ENCODE peak calls at places on chromosomes 16 and 17, in four cellular contexts. O is WTC11, I is K562, T is HepG2. M is an unnamed sample.
A peak's percentile ranks its signal among the peaks of the same experiment; 100 is the strongest.

GRCh38 chr16:80580109-80580832 is 39.5 kb downstream of the DYNLRB2 start:
- DNase-seq in I (no peak), O (no peak), T (no peak), M (no peak)

GRCh38 chr16:47705268-47705667 is 244.1 kb downstream of the PHKB start:
- DNase-seq in T (no peak), O (no peak), I (no peak), M (no peak)

GRCh38 chr16:83517398-83517797 is 290.4 kb upstream of the HSBP1 start:
- DNase-seq in O (no peak), T (no peak), I (no peak), M (no peak)

GRCh38 chr17:75813081-75814020 is 28.7 kb downstream of the UNK start:
- DNase-seq in I (no peak), T (no peak), O (no peak), M (no peak)

GRCh38 chr16:2692948-2693651 is 10.8 kb downstream of the KCTD5 start:
- DNase-seq in T (no peak), I (peak; percentile 25), O (peak; percentile 60), M (no peak)

GRCh38 chr17:12667299-12667958 is 1.7 kb downstream of the MYOCD start:
- DNase-seq in I (peak; percentile 34), O (peak; percentile 42), T (peak; percentile 62), M (peak; percentile 54)

GRCh38 chr17:80453126-80453979 is 23.1 kb downstream of the NPTX1 start:
- DNase-seq in I (no peak), O (no peak), T (no peak), M (no peak)

GRCh38 chr17:11608396-11608795 is 10.1 kb downstream of the DNAH9 start:
- DNase-seq in T (peak; percentile 85), I (peak; percentile 33), O (no peak), M (no peak)

GRCh38 chr17:27239584-27239983 is 54.3 kb upstream of the WSB1 start:
- DNase-seq in T (no peak), O (no peak), I (no peak), M (no peak)

GRCh38 chr16:85192736-85193493 is 80.6 kb upstream of the CIBAR2 start:
- DNase-seq in O (no peak), I (no peak), T (no peak), M (no peak)

GRCh38 chr16:77402118-77402517 is 32.7 kb downstream of the ADAMTS18 start:
- DNase-seq in I (no peak), O (no peak), T (no peak), M (no peak)

GRCh38 chr17:53570731-53571130 is 252.0 kb upstream of the KIF2B start:
- DNase-seq in O (no peak), T (no peak), I (no peak), M (no peak)

GRCh38 chr17:35373984-35374765 is 754 bp upstream of the SLFN11 start:
- DNase-seq in T (no peak), I (no peak), O (peak; percentile 41), M (no peak)

GRCh38 chr17:48995332-48995870 is 1.8 kb upstream of the IGF2BP1 start:
- DNase-seq in I (peak; percentile 86), T (no peak), O (peak; percentile 67), M (no peak)

GRCh38 chr16:80208015-80208414 is 332.8 kb upstream of the DYNLRB2 start:
- DNase-seq in T (no peak), I (no peak), O (no peak), M (no peak)

GRCh38 chr17:36544049-36544319 is 735 bp upstream of the GGNBP2 start:
- DNase-seq in T (peak; percentile 14), O (no peak), I (peak; percentile 74), M (peak; percentile 16)

GRCh38 chr17:80840011-80840410 is 151.6 kb upstream of the CHMP6 start:
- DNase-seq in I (no peak), T (no peak), O (no peak), M (no peak)

GRCh38 chr16:80317132-80318098 is 223.4 kb upstream of the DYNLRB2 start:
- DNase-seq in O (peak; percentile 50), T (peak; percentile 16), I (peak; percentile 16), M (peak; percentile 48)

GRCh38 chr16:6926341-6926740 is 406.3 kb upstream of the RBFOX1 start:
- DNase-seq in I (no peak), T (no peak), O (no peak), M (no peak)

GRCh38 chr17:81794509-81794908 is 9.4 kb upstream of the GCGR start:
- DNase-seq in O (no peak), I (peak; percentile 61), T (no peak), M (no peak)

GRCh38 chr16:50390914-50391700 is 22.3 kb upstream of the BRD7 start:
- DNase-seq in O (no peak), T (no peak), I (no peak), M (no peak)

GRCh38 chr17:44655983-44656700 is at the start of gene MEIOC:
- DNase-seq in T (no peak), I (no peak), O (peak; percentile 89), M (peak; percentile 85)

GRCh38 chr17:65193305-65194293 is 56.4 kb downstream of the RGS9 start:
- DNase-seq in I (no peak), O (no peak), T (no peak), M (no peak)

GRCh38 chr16:8822403-8822802 is 24.8 kb downstream of the PMM2 start:
- DNase-seq in I (no peak), O (no peak), T (no peak), M (no peak)

GRCh38 chr16:70162041-70162451 is 11.5 kb upstream of the CLEC18C start:
- DNase-seq in I (no peak), T (peak; percentile 77), O (no peak), M (peak; percentile 5)

GRCh38 chr16:27112093-27112811 is 45.5 kb downstream of the C16orf82 start:
- DNase-seq in I (no peak), T (no peak), O (no peak), M (no peak)

GRCh38 chr17:50909765-50910661 is 43.9 kb upstream of the TOB1 start:
- DNase-seq in I (no peak), O (no peak), T (peak; percentile 63), M (no peak)

GRCh38 chr16:24686678-24687077 is 42.8 kb upstream of the TNRC6A start:
- DNase-seq in O (no peak), T (no peak), I (no peak), M (no peak)

GRCh38 chr17:67855504-67856324 is 30.4 kb downstream of the BPTF start:
- DNase-seq in I (peak; percentile 51), O (no peak), T (no peak), M (no peak)

GRCh38 chr17:69857412-69857835 is 217.6 kb upstream of the KCNJ16 start:
- DNase-seq in O (no peak), T (no peak), I (peak; percentile 79), M (peak; percentile 10)

DNA sequence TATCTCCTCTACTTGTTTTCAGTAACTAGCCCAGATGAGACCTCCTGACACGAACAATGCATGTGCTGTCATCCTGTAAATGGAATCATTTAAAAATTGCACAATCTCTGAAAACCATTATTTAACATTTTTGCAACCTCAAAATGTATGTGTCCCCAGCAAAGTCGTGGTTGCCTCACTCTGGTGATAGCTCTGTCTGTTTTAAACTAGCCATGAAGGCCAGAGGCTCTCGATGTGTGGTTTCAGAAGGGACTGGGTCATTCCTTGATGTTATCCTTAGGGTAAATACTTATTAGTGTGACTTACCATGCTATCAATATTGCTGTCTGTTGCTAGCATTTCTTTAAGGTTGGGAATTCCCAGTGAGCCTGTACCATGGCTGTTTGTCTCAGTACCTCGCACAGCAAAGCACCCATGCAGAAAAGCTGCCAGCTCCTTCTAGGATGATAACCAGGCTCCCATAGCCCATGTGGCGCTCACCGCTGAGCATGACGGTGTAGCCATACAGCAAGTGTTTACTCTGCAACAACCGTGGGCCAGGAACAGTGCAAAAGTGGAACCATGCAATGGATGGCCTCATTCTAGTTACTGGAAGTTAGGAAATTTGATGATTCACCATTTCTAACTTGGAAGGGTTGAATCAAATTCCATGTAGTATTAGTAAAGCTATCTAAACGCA is 2.9 kb upstream of the PGS1 start:
- DNase-seq in I (no peak), O (no peak), T (peak; percentile 89), M (no peak)
- TF ChIP-seq ELF4 in I (no peak), O (no peak), T (no peak), M (no peak)

DNA sequence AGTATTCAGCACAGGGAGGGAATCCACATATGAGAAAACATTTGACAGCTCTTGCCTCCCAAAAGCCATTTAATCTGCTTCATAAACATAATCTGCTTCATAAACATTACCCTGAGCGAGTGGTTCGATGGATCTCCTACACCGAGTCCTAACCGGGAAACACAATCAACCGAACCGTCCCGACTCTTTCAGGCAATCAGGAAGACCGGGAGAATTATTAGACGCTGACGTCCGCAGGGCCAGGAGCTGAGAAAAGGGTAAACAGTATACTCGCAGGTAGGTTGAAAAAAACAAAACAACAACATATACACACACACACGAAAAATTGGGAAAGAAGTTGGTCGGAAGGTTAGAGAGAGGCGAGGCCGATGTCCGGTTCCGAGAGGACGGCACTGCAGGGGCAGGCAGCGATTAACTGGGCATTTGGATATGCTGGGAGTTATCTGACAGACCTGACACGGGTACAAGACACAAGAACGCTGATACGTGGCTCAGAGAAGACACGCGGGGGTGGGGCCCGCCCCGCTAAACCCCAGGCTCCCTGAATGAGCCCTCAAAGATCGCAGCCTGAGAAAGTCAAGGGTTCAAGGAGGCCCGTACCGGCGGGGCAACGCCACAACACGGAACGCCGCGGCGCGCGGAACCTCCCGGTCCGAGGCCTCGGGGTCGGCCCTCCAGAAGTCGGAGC is 585 bp downstream of the AP1G1 start:
- DNase-seq in O (no peak), T (no peak), I (peak; percentile 78), M (peak; percentile 18)
- TF ChIP-seq ELF4 in O (no peak), T (no peak), I (no peak), M (no peak)

GRCh38 chr17:66807182-66807581 is 27.7 kb upstream of the CACNG5 start:
- DNase-seq in I (no peak), O (no peak), T (no peak), M (no peak)
- TF ChIP-seq ELF4 in I (no peak), O (no peak), T (no peak), M (no peak)

DNA sequence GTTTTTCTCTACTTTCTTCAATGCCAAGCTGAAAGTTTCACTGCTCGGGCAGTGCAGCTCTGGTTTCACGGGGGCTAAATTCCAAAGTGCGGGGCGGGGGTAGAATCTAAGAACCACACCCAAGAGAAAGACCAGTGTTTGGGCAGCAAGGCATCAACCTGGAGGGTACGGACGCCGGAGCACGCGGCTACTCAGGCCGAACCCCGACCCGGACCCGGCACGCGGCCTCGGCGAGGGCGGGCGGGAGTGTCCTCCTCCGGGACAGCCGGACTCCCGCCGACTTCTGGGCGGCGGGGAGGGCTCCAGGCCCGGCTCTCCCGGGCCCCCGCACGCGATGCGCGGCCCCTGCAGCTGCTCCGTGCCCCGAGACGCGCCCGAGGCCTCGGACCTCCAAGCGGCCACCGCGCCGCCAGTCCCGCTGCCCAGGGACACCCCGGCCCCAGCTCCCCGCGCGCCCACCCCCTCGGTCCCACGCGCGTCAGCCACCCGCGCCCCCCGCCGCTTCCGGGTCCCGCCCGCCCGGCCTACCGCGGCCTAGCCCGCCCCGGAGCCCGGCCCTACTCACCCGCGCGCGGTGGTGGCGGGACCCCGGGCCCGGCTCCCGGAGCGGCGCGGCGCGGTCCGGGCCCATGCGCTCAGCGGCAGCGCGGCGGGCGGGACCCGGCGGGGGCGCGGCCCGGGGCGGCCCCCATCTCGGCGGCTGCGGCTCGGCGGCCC is 561 bp downstream of the AXIN1 start:
- DNase-seq in T (no peak), I (no peak), O (no peak), M (no peak)
- TF ChIP-seq ELF4 in T (no peak), I (no peak), O (no peak), M (no peak)

DNA sequence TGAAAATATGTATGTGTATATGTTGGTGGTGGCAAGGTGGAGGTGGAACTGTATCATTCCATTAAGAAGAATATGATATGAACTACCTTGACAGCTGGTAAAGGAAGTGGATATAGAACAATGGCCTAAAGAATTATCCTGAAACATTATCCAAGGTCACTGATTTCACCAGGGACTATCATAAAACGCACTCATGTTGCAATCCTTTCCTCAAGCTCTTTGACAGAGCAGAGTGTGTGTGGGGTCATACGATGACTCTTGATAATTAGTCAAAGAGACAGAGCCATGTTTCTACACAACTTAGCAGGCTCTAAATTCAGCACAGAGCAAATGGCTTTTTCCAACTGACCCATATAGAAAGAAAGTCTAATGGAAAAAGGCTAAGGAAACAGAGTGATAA is 126.4 kb upstream of the ANKFN1 start:
- DNase-seq in T (peak; percentile 27), I (no peak), O (no peak), M (no peak)
- TF ChIP-seq ELF4 in T (no peak), I (no peak), O (no peak), M (no peak)